ENCODE peak calls at places on chromosomes 12 and 14, in seven cellular contexts. One of them, this sample, is unnamed.

GRCh38 chr12:102314821-102315220 is 117.2 kb upstream of the PMCH start:
- DNase-seq in ovary: no peak
- DNase-seq in mucosa of descending colon: no peak
- DNase-seq in fibroblast of lung: peak; percentile 12
- DNase-seq in MM.1S: no peak
- DNase-seq in A549: no peak
- DNase-seq in colonic mucosa: no peak
- DNase-seq in this sample: no peak

GRCh38 chr14:75884198-75884611 is 97.6 kb downstream of the TGFB3 start:
- DNase-seq in fibroblast of lung: peak; percentile 92
- DNase-seq in colonic mucosa: no peak
- DNase-seq in mucosa of descending colon: no peak
- DNase-seq in ovary: no peak
- DNase-seq in MM.1S: no peak
- DNase-seq in A549: no peak
- DNase-seq in this sample: no peak

GRCh38 chr12:59304077-59304721 is 291.6 kb upstream of the SLC16A7 start:
- DNase-seq in A549: no peak
- DNase-seq in ovary: no peak
- DNase-seq in mucosa of descending colon: no peak
- DNase-seq in colonic mucosa: no peak
- DNase-seq in MM.1S: no peak
- DNase-seq in fibroblast of lung: no peak
- DNase-seq in this sample: no peak

GRCh38 chr12:100789146-100789545 is 5.4 kb upstream of the ANO4 start:
- DNase-seq in ovary: no peak
- DNase-seq in fibroblast of lung: peak; percentile 70
- DNase-seq in A549: no peak
- DNase-seq in colonic mucosa: no peak
- DNase-seq in MM.1S: no peak
- DNase-seq in mucosa of descending colon: no peak
- DNase-seq in this sample: no peak

GRCh38 chr12:5745251-5745888 is 199.7 kb downstream of the ANO2 start:
- DNase-seq in fibroblast of lung: peak; percentile 30
- DNase-seq in ovary: no peak
- DNase-seq in mucosa of descending colon: no peak
- DNase-seq in A549: peak; percentile 51
- DNase-seq in colonic mucosa: peak; percentile 77
- DNase-seq in MM.1S: peak; percentile 65
- DNase-seq in this sample: peak; percentile 81

GRCh38 chr12:95201056-95201670 is 16.1 kb downstream of the FGD6 start:
- DNase-seq in MM.1S: no peak
- DNase-seq in colonic mucosa: peak; percentile 67
- DNase-seq in mucosa of descending colon: no peak
- DNase-seq in ovary: no peak
- DNase-seq in A549: peak; percentile 57
- DNase-seq in fibroblast of lung: peak; percentile 71
- DNase-seq in this sample: no peak

GRCh38 chr14:56394826-56395543 is 184.6 kb upstream of the TMEM260 start:
- DNase-seq in ovary: no peak
- DNase-seq in colonic mucosa: no peak
- DNase-seq in A549: no peak
- DNase-seq in fibroblast of lung: no peak
- DNase-seq in mucosa of descending colon: no peak
- DNase-seq in MM.1S: no peak
- DNase-seq in this sample: no peak

GRCh38 chr12:18859400-18859799 is 121.5 kb downstream of the CAPZA3 start:
- DNase-seq in mucosa of descending colon: no peak
- DNase-seq in A549: no peak
- DNase-seq in MM.1S: no peak
- DNase-seq in fibroblast of lung: no peak
- DNase-seq in ovary: no peak
- DNase-seq in colonic mucosa: no peak
- DNase-seq in this sample: no peak

GRCh38 chr12:80805106-80805505 is 88.4 kb downstream of the MYF5 start:
- DNase-seq in MM.1S: no peak
- DNase-seq in colonic mucosa: no peak
- DNase-seq in mucosa of descending colon: no peak
- DNase-seq in A549: no peak
- DNase-seq in ovary: no peak
- DNase-seq in fibroblast of lung: no peak
- DNase-seq in this sample: no peak

GRCh38 chr12:124774462-124775167 is 89.0 kb downstream of the SCARB1 start:
- DNase-seq in fibroblast of lung: peak; percentile 99
- DNase-seq in colonic mucosa: no peak
- DNase-seq in MM.1S: peak; percentile 67
- DNase-seq in ovary: peak; percentile 68
- DNase-seq in A549: no peak
- DNase-seq in mucosa of descending colon: no peak
- DNase-seq in this sample: peak; percentile 43

GRCh38 chr12:15525414-15525813 is 203.1 kb downstream of the PTPRO start:
- DNase-seq in fibroblast of lung: no peak
- DNase-seq in mucosa of descending colon: no peak
- DNase-seq in ovary: no peak
- DNase-seq in colonic mucosa: no peak
- DNase-seq in MM.1S: no peak
- DNase-seq in A549: no peak
- DNase-seq in this sample: no peak

GRCh38 chr14:99930420-99931274 is 134.6 kb upstream of the EVL start:
- DNase-seq in ovary: no peak
- DNase-seq in A549: no peak
- DNase-seq in mucosa of descending colon: no peak
- DNase-seq in fibroblast of lung: peak; percentile 27
- DNase-seq in colonic mucosa: no peak
- DNase-seq in MM.1S: no peak
- DNase-seq in this sample: no peak

GRCh38 chr12:97313471-97314190 is 149.0 kb upstream of the RMST start:
- DNase-seq in mucosa of descending colon: no peak
- DNase-seq in A549: no peak
- DNase-seq in MM.1S: no peak
- DNase-seq in fibroblast of lung: peak; percentile 40
- DNase-seq in ovary: no peak
- DNase-seq in colonic mucosa: no peak
- DNase-seq in this sample: no peak

GRCh38 chr12:97309921-97310320 is 152.7 kb upstream of the RMST start:
- DNase-seq in colonic mucosa: no peak
- DNase-seq in fibroblast of lung: no peak
- DNase-seq in mucosa of descending colon: no peak
- DNase-seq in ovary: no peak
- DNase-seq in A549: no peak
- DNase-seq in MM.1S: no peak
- DNase-seq in this sample: no peak

GRCh38 chr12:97308576-97309198 is 153.9 kb upstream of the RMST start:
- DNase-seq in colonic mucosa: no peak
- DNase-seq in ovary: no peak
- DNase-seq in fibroblast of lung: peak; percentile 54
- DNase-seq in mucosa of descending colon: no peak
- DNase-seq in A549: peak; percentile 5
- DNase-seq in MM.1S: peak; percentile 49
- DNase-seq in this sample: no peak

DNA sequence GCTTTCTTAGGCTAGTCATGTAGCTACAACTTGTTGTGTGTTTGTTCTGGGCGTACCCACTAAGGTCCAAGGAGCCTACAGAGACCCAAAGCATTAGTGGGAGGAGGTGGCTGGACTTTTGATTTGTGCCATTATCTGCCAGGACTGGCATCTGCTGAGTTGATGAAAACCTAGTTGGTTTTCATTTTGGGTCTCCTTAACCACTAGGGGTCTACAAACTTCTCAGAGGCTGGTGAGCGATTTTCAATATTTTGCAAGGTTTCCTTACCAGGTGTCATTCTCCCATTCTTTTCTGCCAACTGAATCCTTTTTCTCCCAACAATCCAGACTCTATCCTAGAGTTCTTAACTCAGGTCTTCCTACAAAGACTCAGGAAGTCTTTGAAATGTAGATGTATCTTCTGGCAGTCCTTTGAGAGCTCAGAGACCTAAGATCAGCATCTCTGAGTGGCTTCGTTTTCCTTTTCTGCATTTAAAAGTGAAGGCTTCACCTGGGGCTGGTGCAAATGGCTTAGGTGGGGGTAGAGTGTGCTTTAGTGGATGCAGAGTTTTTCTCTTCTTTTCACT is 150.0 kb upstream of the RMST start:
- DNase-seq in fibroblast of lung: no peak
- DNase-seq in ovary: no peak
- DNase-seq in A549: no peak
- DNase-seq in colonic mucosa: no peak
- DNase-seq in mucosa of descending colon: no peak
- DNase-seq in MM.1S: no peak
- DNase-seq in this sample: no peak
- H3K4me3 ChIP-seq in fibroblast of lung: no peak overlapping the region
- H3K4me3 ChIP-seq in ovary: no peak overlapping the region
- H3K4me3 ChIP-seq in A549: no peak overlapping the region
- H3K4me3 ChIP-seq in colonic mucosa: no peak overlapping the region
- H3K4me3 ChIP-seq in mucosa of descending colon: no peak overlapping the region
- H3K4me3 ChIP-seq in MM.1S: no peak overlapping the region
- H3K4me3 ChIP-seq in this sample: no peak overlapping the region

DNA sequence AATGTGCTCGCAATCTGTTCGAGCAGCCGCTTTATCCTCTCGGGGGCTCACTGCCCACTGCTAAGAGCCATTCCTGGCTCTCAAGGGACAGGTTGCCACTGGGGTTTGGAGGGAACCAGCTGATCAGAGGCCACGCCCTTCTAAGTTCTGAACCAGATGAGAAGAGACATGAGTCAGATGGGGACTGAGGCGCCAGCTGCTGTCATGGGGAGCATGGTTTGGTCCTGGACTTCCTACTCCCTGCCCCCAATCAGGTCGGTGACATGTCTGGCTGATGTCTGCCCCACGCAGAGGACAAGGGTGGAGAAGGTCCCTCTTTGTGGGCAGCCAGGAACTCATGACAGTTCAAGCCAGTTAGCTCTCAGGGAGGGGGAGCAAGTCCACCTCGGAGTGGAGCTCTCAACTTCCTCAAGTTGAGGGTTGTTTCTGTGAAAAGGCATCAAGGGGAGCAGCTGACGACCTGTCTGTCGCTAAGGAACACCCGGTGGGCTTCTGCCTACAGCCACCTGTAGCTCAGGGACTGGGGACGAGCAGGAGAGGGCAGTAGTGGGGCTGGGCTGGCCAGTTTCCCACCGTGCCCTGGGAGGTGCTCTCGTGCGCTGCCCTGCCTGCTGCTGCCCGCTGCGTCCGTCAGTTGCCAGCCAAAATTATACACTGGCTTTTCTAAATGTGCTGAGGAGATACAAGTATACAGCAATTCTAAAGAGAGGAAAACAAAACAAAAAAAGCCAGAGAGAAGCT is 20.4 kb downstream of the PSMC1 start:
- DNase-seq in ovary: no peak
- DNase-seq in MM.1S: no peak
- DNase-seq in fibroblast of lung: peak; percentile 48
- DNase-seq in A549: no peak
- DNase-seq in mucosa of descending colon: no peak
- DNase-seq in colonic mucosa: no peak
- DNase-seq in this sample: no peak
- TF ChIP-seq CTCF in ovary: no peak
- TF ChIP-seq CTCF in MM.1S: no peak
- TF ChIP-seq CTCF in fibroblast of lung: no peak
- TF ChIP-seq CTCF in A549: no peak
- TF ChIP-seq CTCF in mucosa of descending colon: no peak
- TF ChIP-seq CTCF in colonic mucosa: no peak
- TF ChIP-seq CTCF in this sample: no peak

GRCh38 chr14:97657609-97658008 is 860.4 kb downstream of the VRK1 start:
- DNase-seq in colonic mucosa: no peak
- DNase-seq in A549: no peak
- DNase-seq in ovary: no peak
- DNase-seq in fibroblast of lung: no peak
- DNase-seq in mucosa of descending colon: no peak
- DNase-seq in MM.1S: no peak
- DNase-seq in this sample: no peak
- H3K4me1 ChIP-seq in colonic mucosa: no peaks in the 10 kb centered on the region
- H3K4me1 ChIP-seq in A549: no peaks in the 10 kb centered on the region
- H3K4me1 ChIP-seq in ovary: no peaks in the 10 kb centered on the region
- H3K4me1 ChIP-seq in fibroblast of lung: no peaks in the 10 kb centered on the region
- H3K4me1 ChIP-seq in mucosa of descending colon: no peaks in the 10 kb centered on the region
- H3K4me1 ChIP-seq in MM.1S: no peaks in the 10 kb centered on the region
- H3K4me1 ChIP-seq in this sample: no peaks in the 10 kb centered on the region

DNA sequence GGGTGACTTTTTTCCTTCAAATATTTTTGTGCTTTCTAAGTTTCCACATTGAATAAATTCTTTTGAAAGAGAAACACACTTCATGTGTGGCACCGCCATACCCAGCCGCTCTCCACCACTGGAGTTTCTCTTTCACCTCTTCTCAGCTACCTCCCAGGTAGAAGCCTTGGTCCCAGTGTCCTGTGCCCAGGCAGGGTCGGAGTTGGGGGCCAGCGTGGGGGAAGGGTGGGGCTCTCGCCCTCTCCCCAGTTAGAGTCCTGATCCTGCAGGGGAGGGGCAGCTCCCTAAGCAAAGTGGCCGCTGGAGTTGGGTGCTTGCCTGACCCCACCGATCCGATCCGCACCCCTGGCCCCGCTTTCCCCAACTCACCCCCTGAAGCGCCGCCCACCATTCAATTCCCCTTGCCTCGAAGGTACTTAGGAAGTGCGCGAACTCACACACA is 817 bp downstream of the CLMN start:
- DNase-seq in A549: no peak
- DNase-seq in ovary: peak; percentile 26
- DNase-seq in mucosa of descending colon: no peak
- DNase-seq in fibroblast of lung: no peak
- DNase-seq in MM.1S: peak; percentile 7
- DNase-seq in colonic mucosa: no peak
- DNase-seq in this sample: no peak
- H3K4me3 ChIP-seq in A549: peak overlapping the region; percentile 99
- H3K4me3 ChIP-seq in ovary: peak overlapping the region; percentile 88
- H3K4me3 ChIP-seq in mucosa of descending colon: peak overlapping the region; percentile 95
- H3K4me3 ChIP-seq in fibroblast of lung: no peak overlapping the region
- H3K4me3 ChIP-seq in MM.1S: peak overlapping the region; percentile 74
- H3K4me3 ChIP-seq in colonic mucosa: peak overlapping the region; percentile 95
- H3K4me3 ChIP-seq in this sample: peak overlapping the region; percentile 86

GRCh38 chr12:132748319-132748718 is 13.3 kb downstream of the ANKLE2 start:
- DNase-seq in mucosa of descending colon: no peak
- DNase-seq in ovary: no peak
- DNase-seq in MM.1S: no peak
- DNase-seq in A549: no peak
- DNase-seq in colonic mucosa: no peak
- DNase-seq in fibroblast of lung: no peak
- DNase-seq in this sample: no peak
- TF ChIP-seq CTCF in mucosa of descending colon: no peak
- TF ChIP-seq CTCF in ovary: no peak
- TF ChIP-seq CTCF in MM.1S: no peak
- TF ChIP-seq CTCF in A549: no peak
- TF ChIP-seq CTCF in colonic mucosa: no peak
- TF ChIP-seq CTCF in fibroblast of lung: no peak
- TF ChIP-seq CTCF in this sample: no peak

DNA sequence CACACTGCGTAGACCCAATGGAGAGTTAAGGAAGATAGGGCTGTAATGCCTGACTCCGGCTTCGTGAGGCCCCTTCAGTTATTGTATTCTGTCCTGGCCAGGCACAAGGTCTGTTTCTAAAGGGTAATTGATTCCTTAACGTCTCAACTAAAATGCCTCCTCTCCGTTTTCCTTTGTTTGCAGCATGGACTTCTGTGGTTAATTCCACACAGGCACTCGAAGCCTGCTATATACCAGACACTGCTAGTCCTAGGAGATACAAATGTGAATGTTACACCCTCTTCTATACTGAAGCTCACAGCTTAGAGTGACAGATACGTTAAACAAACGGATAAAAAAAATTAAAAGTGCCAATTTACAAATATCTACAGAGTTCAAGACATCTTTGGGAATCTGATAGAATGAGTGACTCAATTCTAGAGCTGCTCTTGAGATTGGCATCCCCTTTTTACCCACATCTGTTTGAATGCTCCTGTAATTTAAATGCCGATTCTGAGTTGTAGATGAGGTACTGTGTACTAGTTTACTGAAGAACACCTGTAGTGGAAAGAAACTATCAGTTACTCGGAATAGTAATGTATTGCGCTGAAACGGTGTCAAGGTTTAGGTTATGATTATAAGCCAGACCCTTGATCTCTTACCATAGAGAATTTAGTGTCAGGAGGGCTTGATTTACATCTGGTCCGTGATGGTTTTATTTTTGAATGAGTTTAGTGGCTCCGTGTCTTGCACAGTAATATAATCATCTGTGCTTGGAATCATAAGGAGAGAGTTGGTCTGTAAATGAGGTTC is 784 bp downstream of the PSMA6 start:
- DNase-seq in fibroblast of lung: peak; percentile 9
- DNase-seq in A549: no peak
- DNase-seq in MM.1S: no peak
- DNase-seq in ovary: no peak
- DNase-seq in mucosa of descending colon: no peak
- DNase-seq in colonic mucosa: no peak
- DNase-seq in this sample: no peak
- H3K4me1 ChIP-seq in fibroblast of lung: no peaks in the 10 kb centered on the region
- H3K4me1 ChIP-seq in A549: peaks cover 39% of the 10 kb centered on the region
- H3K4me1 ChIP-seq in MM.1S: peaks cover 3% of the 10 kb centered on the region
- H3K4me1 ChIP-seq in ovary: peaks cover 5% of the 10 kb centered on the region
- H3K4me1 ChIP-seq in mucosa of descending colon: peaks cover 28% of the 10 kb centered on the region
- H3K4me1 ChIP-seq in colonic mucosa: peaks cover 19% of the 10 kb centered on the region
- H3K4me1 ChIP-seq in this sample: peaks cover 54% of the 10 kb centered on the region